ENCODE peak calls at places on chromosomes 1 and 21, in ten cellular contexts. Q is 8988T, S is MG63, B is fibroblast of lung, D is left kidney, G is dorsolateral prefrontal cortex, P is NCI-H345, A is substantia nigra, H is AG08395, V is uterus. W is an unnamed sample.

GRCh38 chr21:45228171-45228641 is 59.5 kb downstream of the POFUT2 start:
- DNase-seq in G (no peak), Q (peak; percentile 42), D (no peak), H (peak; percentile 91), A (peak; percentile 31), P (no peak), B (peak; percentile 99), V (no peak), S (peak; percentile 90), W (no peak)

GRCh38 chr1:203252678-203253077 is 23.2 kb upstream of the CHIT1 start:
- DNase-seq in S (no peak), H (no peak), D (no peak), G (no peak), P (peak; percentile 27), A (no peak), V (no peak), B (no peak), Q (no peak), W (no peak)

GRCh38 chr1:10181154-10181553 is 29.2 kb upstream of the KIF1B start:
- DNase-seq in V (no peak), B (no peak), H (peak; percentile 58), G (no peak), P (no peak), S (no peak), Q (no peak), D (no peak), A (no peak), W (no peak)

GRCh38 chr1:211217392-211217791 is 41.8 kb upstream of the RCOR3 start:
- DNase-seq in B (no peak), H (no peak), D (no peak), V (no peak), P (no peak), S (no peak), A (no peak), Q (no peak), G (no peak), W (no peak)

GRCh38 chr1:41816061-41816460 is 102.7 kb downstream of the HIVEP3 start:
- DNase-seq in H (no peak), A (no peak), S (no peak), Q (no peak), D (no peak), P (no peak), G (no peak), B (no peak), V (no peak), W (no peak)

GRCh38 chr1:208615356-208615755 is 371.2 kb upstream of the PLXNA2 start:
- DNase-seq in A (no peak), V (no peak), Q (no peak), B (no peak), P (no peak), H (peak; percentile 19), G (no peak), S (no peak), D (no peak), W (no peak)

GRCh38 chr1:15923241-15923640 is 52.7 kb downstream of the ZBTB17 start:
- DNase-seq in B (peak; percentile 90), H (no peak), A (no peak), D (no peak), Q (no peak), G (no peak), S (no peak), V (no peak), P (no peak), W (no peak)

GRCh38 chr1:54502342-54502741 is 45.7 kb upstream of the ACOT11 start:
- DNase-seq in S (no peak), G (no peak), V (no peak), A (no peak), Q (no peak), B (no peak), P (no peak), H (no peak), D (no peak), W (no peak)

GRCh38 chr21:45404726-45405270 is at the start of gene COL18A1:
- DNase-seq in S (peak; percentile 58), V (peak; percentile 73), D (peak; percentile 82), A (no peak), G (no peak), H (peak; percentile 80), P (peak; percentile 50), Q (peak; percentile 76), B (peak; percentile 41), W (peak; percentile 56)

GRCh38 chr1:215883004-215883403 is 315.9 kb downstream of the KCTD3 start:
- DNase-seq in A (no peak), D (no peak), P (no peak), B (no peak), S (no peak), H (no peak), Q (no peak), V (no peak), G (no peak), W (no peak)

GRCh38 chr1:78339490-78339889 is 151.3 kb upstream of the PTGFR start:
- DNase-seq in G (no peak), S (peak; percentile 64), H (peak; percentile 48), B (peak; percentile 86), Q (no peak), D (no peak), A (no peak), P (no peak), V (no peak), W (no peak)

GRCh38 chr1:236768601-236769000 is 26.5 kb upstream of the MTR start:
- DNase-seq in V (no peak), Q (no peak), G (no peak), P (no peak), H (no peak), B (no peak), S (no peak), A (no peak), D (no peak), W (no peak)

GRCh38 chr1:116909511-116910378 is at the start of gene PTGFRN:
- DNase-seq in V (peak; percentile 81), D (peak; percentile 96), G (peak; percentile 22), A (peak; percentile 40), B (peak; percentile 74), H (peak; percentile 50), S (peak; percentile 77), Q (peak; percentile 63), P (peak; percentile 33), W (peak; percentile 44)

GRCh38 chr1:187336769-187337168 is 508.0 kb downstream of the PLA2G4A start:
- DNase-seq in B (no peak), V (no peak), H (no peak), D (no peak), Q (no peak), G (no peak), S (no peak), P (no peak), A (no peak), W (no peak)

GRCh38 chr1:231162970-231163830 is 1.3 kb downstream of the TRIM67 start:
- DNase-seq in D (peak; percentile 18), S (no peak), V (no peak), A (no peak), G (no peak), Q (no peak), H (no peak), P (peak; percentile 50), B (no peak), W (peak; percentile 70)

GRCh38 chr1:206715552-206716518 is 31.1 kb downstream of the MAPKAPK2 start:
- DNase-seq in V (no peak), S (no peak), Q (no peak), D (no peak), P (no peak), H (no peak), A (no peak), G (no peak), B (no peak), W (no peak)

GRCh38 chr1:236213534-236213933 is 68.2 kb downstream of the ERO1B start:
- DNase-seq in D (no peak), P (no peak), A (no peak), B (no peak), G (no peak), Q (no peak), H (no peak), S (no peak), V (no peak), W (no peak)

GRCh38 chr1:66533804-66534745 is at the start of gene SGIP1:
- DNase-seq in D (peak; percentile 89), P (peak; percentile 90), Q (no peak), B (peak; percentile 80), H (peak; percentile 83), G (peak; percentile 73), V (peak; percentile 64), S (no peak), A (peak; percentile 87), W (peak; percentile 89)

GRCh38 chr1:2411801-2412394 is 466 bp downstream of the PEX10 start:
- DNase-seq in H (no peak), P (peak; percentile 37), B (peak; percentile 17), A (no peak), Q (peak; percentile 55), S (peak; percentile 27), G (no peak), D (peak; percentile 46), V (no peak), W (peak; percentile 79)

GRCh38 chr1:19412654-19413053 is 72.7 kb downstream of the CAPZB start:
- DNase-seq in Q (no peak), B (no peak), G (no peak), D (no peak), P (peak; percentile 11), V (no peak), H (no peak), A (no peak), S (no peak), W (peak; percentile 97)

GRCh38 chr21:33384851-33385331 is 18.3 kb upstream of the IFNGR2 start:
- DNase-seq in D (peak; percentile 21), V (no peak), G (no peak), A (no peak), H (no peak), P (no peak), B (peak; percentile 93), S (no peak), Q (no peak), W (no peak)

GRCh38 chr1:234162661-234163060 is 210.6 kb upstream of the COA6 start:
- DNase-seq in Q (no peak), V (no peak), S (no peak), G (no peak), B (no peak), H (no peak), A (no peak), P (no peak), D (no peak), W (no peak)

GRCh38 chr1:2789986-2790581 is 11.4 kb downstream of the TTC34 start:
- DNase-seq in S (no peak), D (peak; percentile 12), A (no peak), G (peak; percentile 17), V (no peak), B (no peak), H (no peak), P (no peak), Q (no peak), W (no peak)

GRCh38 chr1:193417945-193418744 is 231.7 kb upstream of the B3GALT2 start:
- DNase-seq in P (no peak), H (peak; percentile 32), A (no peak), B (peak; percentile 39), D (no peak), Q (no peak), S (no peak), V (no peak), G (no peak), W (peak; percentile 64)

GRCh38 chr1:113684153-113684541 is 75.1 kb downstream of the PHTF1 start:
- DNase-seq in S (no peak), B (peak; percentile 20), P (no peak), D (peak; percentile 7), V (peak; percentile 64), H (peak; percentile 51), A (no peak), G (no peak), Q (no peak), W (no peak)

GRCh38 chr1:243946946-243947345 is 96.9 kb upstream of the AKT3 start:
- DNase-seq in G (no peak), B (no peak), H (peak; percentile 19), A (no peak), P (no peak), V (no peak), Q (peak; percentile 49), S (no peak), D (no peak), W (peak; percentile 60)

GRCh38 chr1:165408518-165408917 is 36.4 kb downstream of the RXRG start:
- DNase-seq in B (peak; percentile 6), G (no peak), A (no peak), D (peak; percentile 70), V (no peak), P (peak; percentile 46), S (peak; percentile 33), H (peak; percentile 37), Q (no peak), W (peak; percentile 94)

GRCh38 chr1:225874431-225874830 is 7.7 kb downstream of the TMEM63A start:
- DNase-seq in A (no peak), S (no peak), H (no peak), D (no peak), P (no peak), V (no peak), G (no peak), B (no peak), Q (no peak), W (no peak)

W was measured in DMS53.